ENCODE peak calls at places on chromosomes 3 and 15, in seven cellular contexts. X, L, Q, M, U, W and H are unnamed samples.

GRCh38 chr3:127908202-127908601 is 6.8 kb upstream of the KBTBD12 start:
- DNase-seq in L (no peak), W (no peak), Q (no peak), M (no peak), U (no peak), X (no peak), H (no peak)

GRCh38 chr15:79965836-79966630 is 5.0 kb downstream of the BCL2A1 start:
- DNase-seq in X (no peak), M (no peak), U (no peak), W (no peak), L (no peak), Q (no peak), H (no peak)

GRCh38 chr3:11060500-11061251 is 68.1 kb downstream of the SLC6A1 start:
- DNase-seq in Q (peak; percentile 69), L (peak; percentile 78), W (peak; percentile 73), M (peak; percentile 18), X (peak; percentile 63), U (peak; percentile 59), H (peak; percentile 59)

GRCh38 chr15:101621961-101622360 is 30.2 kb downstream of the TM2D3 start:
- DNase-seq in U (no peak), M (no peak), L (no peak), X (no peak), Q (no peak), W (no peak), H (no peak)

GRCh38 chr3:24101676-24102168 is 156.6 kb downstream of the NR1D2 start:
- DNase-seq in L (no peak), Q (no peak), M (no peak), U (no peak), W (no peak), X (no peak), H (no peak)

GRCh38 chr3:81198766-81199165 is 562.7 kb downstream of the GBE1 start:
- DNase-seq in L (no peak), M (no peak), W (no peak), U (no peak), Q (no peak), X (no peak), H (no peak)

GRCh38 chr3:187568171-187568570 is 102.0 kb downstream of the SST start:
- DNase-seq in Q (no peak), U (no peak), W (no peak), M (no peak), X (no peak), L (no peak), H (no peak)

GRCh38 chr15:96869122-96869521 is 538.6 kb downstream of the NR2F2 start:
- DNase-seq in Q (no peak), M (no peak), L (no peak), U (no peak), W (no peak), X (no peak), H (no peak)

GRCh38 chr15:101657171-101657570 is 5.0 kb upstream of the TM2D3 start:
- DNase-seq in X (no peak), Q (no peak), M (no peak), W (no peak), U (no peak), L (no peak), H (no peak)

GRCh38 chr3:151171145-151171544 is 31.9 kb downstream of the GPR171 start:
- DNase-seq in Q (peak; percentile 22), M (no peak), U (no peak), L (no peak), W (no peak), X (peak; percentile 22), H (no peak)

GRCh38 chr15:65377976-65378366 is at the start of gene IGDCC3:
- DNase-seq in L (peak; percentile 60), Q (no peak), X (no peak), M (peak; percentile 19), W (no peak), U (peak; percentile 42), H (no peak)

GRCh38 chr3:159776779-159777178 is 211.9 kb upstream of the IL12A start:
- DNase-seq in Q (no peak), X (no peak), M (no peak), W (no peak), U (no peak), L (no peak), H (no peak)

GRCh38 chr3:123339302-123339701 is 109.6 kb downstream of the ADCY5 start:
- DNase-seq in M (no peak), W (no peak), U (no peak), X (no peak), L (no peak), Q (no peak), H (no peak)

GRCh38 chr15:73899197-73900128 is 26.1 kb downstream of the TBC1D21 start:
- DNase-seq in X (no peak), L (no peak), M (no peak), W (no peak), Q (no peak), U (no peak), H (no peak)

GRCh38 chr3:187191271-187191670 is 6.0 kb upstream of the RTP1 start:
- DNase-seq in U (no peak), Q (no peak), M (no peak), X (no peak), W (no peak), L (no peak), H (no peak)

GRCh38 chr3:123448503-123449091 is at the start of gene ADCY5:
- DNase-seq in M (peak; percentile 24), U (no peak), X (peak; percentile 30), W (no peak), L (peak; percentile 55), Q (peak; percentile 36), H (no peak)

GRCh38 chr3:4418156-4418555 is 48.9 kb downstream of the SUMF1 start:
- DNase-seq in U (no peak), X (no peak), L (no peak), W (no peak), Q (no peak), M (no peak), H (no peak)

GRCh38 chr15:72182673-72183072 is 14.9 kb downstream of the GRAMD2A start:
- DNase-seq in U (no peak), Q (no peak), L (no peak), X (no peak), M (no peak), W (no peak), H (no peak)

GRCh38 chr3:55204417-55204816 is 276.6 kb upstream of the LRTM1 start:
- DNase-seq in M (no peak), X (no peak), W (no peak), U (no peak), L (no peak), Q (no peak), H (no peak)

GRCh38 chr3:133138017-133138416 is 99.8 kb downstream of the TMEM108 start:
- DNase-seq in Q (peak; percentile 32), U (no peak), W (no peak), L (no peak), M (no peak), X (no peak), H (no peak)

GRCh38 chr3:199815-200214 is 3.3 kb downstream of the CHL1 start:
- DNase-seq in M (no peak), W (no peak), U (no peak), X (no peak), L (no peak), Q (no peak), H (no peak)

GRCh38 chr3:153330891-153331290 is 168.9 kb downstream of the RAP2B start:
- DNase-seq in L (no peak), Q (no peak), M (no peak), X (no peak), U (no peak), W (no peak), H (no peak)

GRCh38 chr15:38035701-38036100 is 101.3 kb downstream of the TMCO5A start:
- DNase-seq in X (no peak), L (no peak), M (no peak), W (no peak), Q (no peak), U (no peak), H (no peak)

GRCh38 chr3:5006755-5007202 is 27.5 kb downstream of the BHLHE40 start:
- DNase-seq in L (no peak), U (no peak), M (no peak), X (no peak), W (no peak), Q (peak; percentile 84), H (no peak)

GRCh38 chr3:114151091-114151490 is 27.8 kb downstream of the DRD3 start:
- DNase-seq in Q (no peak), U (no peak), X (no peak), L (no peak), W (no peak), M (no peak), H (no peak)

GRCh38 chr15:65373163-65373651 is 4.6 kb downstream of the IGDCC3 start:
- DNase-seq in Q (no peak), W (no peak), L (no peak), U (no peak), M (no peak), X (no peak), H (no peak)

GRCh38 chr15:62779041-62779810 is 263.3 kb upstream of the TPM1 start:
- DNase-seq in U (no peak), X (peak; percentile 46), L (peak; percentile 14), M (no peak), W (no peak), Q (no peak), H (no peak)

GRCh38 chr15:63071288-63071909 is 28.9 kb downstream of the TPM1 start:
- DNase-seq in L (no peak), M (no peak), U (no peak), Q (no peak), W (no peak), X (no peak), H (no peak)

GRCh38 chr3:111895079-111895478 is 36.0 kb downstream of the PHLDB2 start:
- DNase-seq in Q (peak; percentile 14), X (no peak), U (peak; percentile 35), L (no peak), M (peak; percentile 29), W (peak; percentile 56), H (no peak)

GRCh38 chr3:13767030-13767429 is 112.8 kb downstream of the WNT7A start:
- DNase-seq in L (no peak), U (no peak), W (no peak), Q (no peak), M (no peak), X (no peak), H (no peak)